ENCODE peak calls at places on chromosomes 12 and 14, in ten cellular contexts. One of them, this sample, is unnamed. For H3K27me3 and H3K36me3, the result is how much of the 10 kb centered on the place peaks cover.

GRCh38 chr14:26190644-26191043 is 407.2 kb downstream of the NOVA1 start:
- DNase-seq in neuronal stem cell: no peak
- DNase-seq in psoas muscle: no peak
- DNase-seq in mammary epithelial cell: no peak
- DNase-seq in CD8-positive, alpha-beta T cell: no peak
- DNase-seq in SK-N-SH: no peak
- DNase-seq in right lobe of liver: no peak
- DNase-seq in heart right ventricle: no peak
- DNase-seq in left ventricle myocardium inferior: no peak
- DNase-seq in IMR-90: no peak
- DNase-seq in this sample: no peak

GRCh38 chr12:11321980-11322379 is 11.7 kb upstream of the PRB4 start:
- DNase-seq in neuronal stem cell: no peak
- DNase-seq in psoas muscle: no peak
- DNase-seq in mammary epithelial cell: no peak
- DNase-seq in CD8-positive, alpha-beta T cell: no peak
- DNase-seq in SK-N-SH: no peak
- DNase-seq in right lobe of liver: no peak
- DNase-seq in heart right ventricle: no peak
- DNase-seq in left ventricle myocardium inferior: no peak
- DNase-seq in IMR-90: no peak
- DNase-seq in this sample: no peak

GRCh38 chr14:92586001-92586947 is 72.7 kb downstream of the RIN3 start:
- DNase-seq in neuronal stem cell: no peak
- DNase-seq in psoas muscle: no peak
- DNase-seq in mammary epithelial cell: peak
- DNase-seq in CD8-positive, alpha-beta T cell: no peak
- DNase-seq in SK-N-SH: no peak
- DNase-seq in right lobe of liver: no peak
- DNase-seq in heart right ventricle: no peak
- DNase-seq in left ventricle myocardium inferior: no peak
- DNase-seq in IMR-90: peak
- DNase-seq in this sample: no peak

GRCh38 chr12:88578821-88579518 is 1.3 kb downstream of the KITLG start:
- DNase-seq in neuronal stem cell: peak
- DNase-seq in psoas muscle: peak
- DNase-seq in mammary epithelial cell: peak
- DNase-seq in CD8-positive, alpha-beta T cell: no peak
- DNase-seq in SK-N-SH: peak
- DNase-seq in right lobe of liver: peak
- DNase-seq in heart right ventricle: no peak
- DNase-seq in left ventricle myocardium inferior: no peak
- DNase-seq in IMR-90: no peak
- DNase-seq in this sample: no peak

GRCh38 chr12:53182836-53183235 is 2.1 kb upstream of the CSAD start:
- DNase-seq in neuronal stem cell: no peak
- DNase-seq in psoas muscle: no peak
- DNase-seq in mammary epithelial cell: no peak
- DNase-seq in CD8-positive, alpha-beta T cell: no peak
- DNase-seq in SK-N-SH: no peak
- DNase-seq in right lobe of liver: no peak
- DNase-seq in heart right ventricle: no peak
- DNase-seq in left ventricle myocardium inferior: no peak
- DNase-seq in IMR-90: no peak
- DNase-seq in this sample: no peak

GRCh38 chr14:91058017-91058675 is 2.3 kb downstream of the RPS6KA5 start:
- DNase-seq in neuronal stem cell: no peak
- DNase-seq in psoas muscle: no peak
- DNase-seq in mammary epithelial cell: no peak
- DNase-seq in CD8-positive, alpha-beta T cell: no peak
- DNase-seq in SK-N-SH: no peak
- DNase-seq in right lobe of liver: no peak
- DNase-seq in heart right ventricle: no peak
- DNase-seq in left ventricle myocardium inferior: no peak
- DNase-seq in IMR-90: no peak
- DNase-seq in this sample: no peak

GRCh38 chr14:104985675-104986486 is at the start of gene CLBA1:
- DNase-seq in neuronal stem cell: peak
- DNase-seq in psoas muscle: peak
- DNase-seq in mammary epithelial cell: peak
- DNase-seq in CD8-positive, alpha-beta T cell: peak
- DNase-seq in SK-N-SH: peak
- DNase-seq in right lobe of liver: peak
- DNase-seq in heart right ventricle: peak
- DNase-seq in left ventricle myocardium inferior: peak
- DNase-seq in IMR-90: peak
- DNase-seq in this sample: peak

GRCh38 chr12:6367065-6367968 is 8.0 kb downstream of the SCNN1A start:
- DNase-seq in neuronal stem cell: no peak
- DNase-seq in psoas muscle: no peak
- DNase-seq in mammary epithelial cell: no peak
- DNase-seq in CD8-positive, alpha-beta T cell: peak
- DNase-seq in SK-N-SH: peak
- DNase-seq in right lobe of liver: no peak
- DNase-seq in heart right ventricle: no peak
- DNase-seq in left ventricle myocardium inferior: no peak
- DNase-seq in IMR-90: peak
- DNase-seq in this sample: no peak

GRCh38 chr12:3998968-3999792 is 126.0 kb upstream of the PARP11 start:
- DNase-seq in neuronal stem cell: no peak
- DNase-seq in psoas muscle: no peak
- DNase-seq in mammary epithelial cell: peak
- DNase-seq in CD8-positive, alpha-beta T cell: no peak
- DNase-seq in SK-N-SH: no peak
- DNase-seq in right lobe of liver: no peak
- DNase-seq in heart right ventricle: no peak
- DNase-seq in left ventricle myocardium inferior: no peak
- DNase-seq in IMR-90: no peak
- DNase-seq in this sample: no peak

GRCh38 chr12:14773685-14774073 is 29.6 kb downstream of the WBP11 start:
- DNase-seq in neuronal stem cell: no peak
- DNase-seq in psoas muscle: no peak
- DNase-seq in mammary epithelial cell: no peak
- DNase-seq in CD8-positive, alpha-beta T cell: peak
- DNase-seq in SK-N-SH: peak
- DNase-seq in right lobe of liver: peak
- DNase-seq in heart right ventricle: no peak
- DNase-seq in left ventricle myocardium inferior: no peak
- DNase-seq in IMR-90: no peak
- DNase-seq in this sample: no peak

GRCh38 chr12:69550951-69551350 is 34.3 kb upstream of the CCT2 start:
- DNase-seq in neuronal stem cell: no peak
- DNase-seq in psoas muscle: no peak
- DNase-seq in mammary epithelial cell: no peak
- DNase-seq in CD8-positive, alpha-beta T cell: no peak
- DNase-seq in SK-N-SH: no peak
- DNase-seq in right lobe of liver: no peak
- DNase-seq in heart right ventricle: no peak
- DNase-seq in left ventricle myocardium inferior: no peak
- DNase-seq in IMR-90: no peak
- DNase-seq in this sample: no peak

GRCh38 chr12:104280703-104281458 is 22.7 kb upstream of the EID3 start:
- DNase-seq in neuronal stem cell: no peak
- DNase-seq in psoas muscle: no peak
- DNase-seq in mammary epithelial cell: peak
- DNase-seq in CD8-positive, alpha-beta T cell: no peak
- DNase-seq in SK-N-SH: no peak
- DNase-seq in right lobe of liver: no peak
- DNase-seq in heart right ventricle: no peak
- DNase-seq in left ventricle myocardium inferior: no peak
- DNase-seq in IMR-90: peak
- DNase-seq in this sample: no peak

GRCh38 chr12:121718653-121719239 is 6.2 kb downstream of the TMEM120B start:
- DNase-seq in neuronal stem cell: no peak
- DNase-seq in psoas muscle: peak
- DNase-seq in mammary epithelial cell: no peak
- DNase-seq in CD8-positive, alpha-beta T cell: no peak
- DNase-seq in SK-N-SH: no peak
- DNase-seq in right lobe of liver: no peak
- DNase-seq in heart right ventricle: no peak
- DNase-seq in left ventricle myocardium inferior: no peak
- DNase-seq in IMR-90: no peak
- DNase-seq in this sample: peak

GRCh38 chr12:69984216-69984615 is 159.2 kb downstream of the MYRFL start:
- DNase-seq in neuronal stem cell: no peak
- DNase-seq in psoas muscle: no peak
- DNase-seq in mammary epithelial cell: no peak
- DNase-seq in CD8-positive, alpha-beta T cell: no peak
- DNase-seq in SK-N-SH: no peak
- DNase-seq in right lobe of liver: no peak
- DNase-seq in heart right ventricle: no peak
- DNase-seq in left ventricle myocardium inferior: no peak
- DNase-seq in IMR-90: no peak
- DNase-seq in this sample: no peak

GRCh38 chr12:98490491-98491453 is 24.6 kb upstream of the TMPO start:
- DNase-seq in neuronal stem cell: peak
- DNase-seq in psoas muscle: peak
- DNase-seq in mammary epithelial cell: peak
- DNase-seq in CD8-positive, alpha-beta T cell: peak
- DNase-seq in SK-N-SH: peak
- DNase-seq in right lobe of liver: peak
- DNase-seq in heart right ventricle: peak
- DNase-seq in left ventricle myocardium inferior: peak
- DNase-seq in IMR-90: peak
- DNase-seq in this sample: peak

GRCh38 chr12:90574676-90575075 is 380.3 kb downstream of the CCER1 start:
- DNase-seq in neuronal stem cell: no peak
- DNase-seq in psoas muscle: no peak
- DNase-seq in mammary epithelial cell: peak
- DNase-seq in CD8-positive, alpha-beta T cell: no peak
- DNase-seq in SK-N-SH: no peak
- DNase-seq in right lobe of liver: no peak
- DNase-seq in heart right ventricle: no peak
- DNase-seq in left ventricle myocardium inferior: no peak
- DNase-seq in IMR-90: no peak
- DNase-seq in this sample: no peak

GRCh38 chr12:124201248-124201647 is 93.6 kb upstream of the RFLNA start:
- DNase-seq in neuronal stem cell: no peak
- DNase-seq in psoas muscle: no peak
- DNase-seq in mammary epithelial cell: no peak
- DNase-seq in CD8-positive, alpha-beta T cell: no peak
- DNase-seq in SK-N-SH: no peak
- DNase-seq in right lobe of liver: no peak
- DNase-seq in heart right ventricle: no peak
- DNase-seq in left ventricle myocardium inferior: no peak
- DNase-seq in IMR-90: no peak
- DNase-seq in this sample: no peak
- H3K27me3 ChIP-seq in neuronal stem cell: under half
- H3K27me3 ChIP-seq in psoas muscle: under half
- H3K27me3 ChIP-seq in mammary epithelial cell: under half
- H3K27me3 ChIP-seq in CD8-positive, alpha-beta T cell: under half
- H3K27me3 ChIP-seq in SK-N-SH: under half
- H3K27me3 ChIP-seq in right lobe of liver: under half
- H3K27me3 ChIP-seq in heart right ventricle: under half
- H3K27me3 ChIP-seq in left ventricle myocardium inferior: under half
- H3K27me3 ChIP-seq in IMR-90: under half
- H3K27me3 ChIP-seq in this sample: under half

DNA sequence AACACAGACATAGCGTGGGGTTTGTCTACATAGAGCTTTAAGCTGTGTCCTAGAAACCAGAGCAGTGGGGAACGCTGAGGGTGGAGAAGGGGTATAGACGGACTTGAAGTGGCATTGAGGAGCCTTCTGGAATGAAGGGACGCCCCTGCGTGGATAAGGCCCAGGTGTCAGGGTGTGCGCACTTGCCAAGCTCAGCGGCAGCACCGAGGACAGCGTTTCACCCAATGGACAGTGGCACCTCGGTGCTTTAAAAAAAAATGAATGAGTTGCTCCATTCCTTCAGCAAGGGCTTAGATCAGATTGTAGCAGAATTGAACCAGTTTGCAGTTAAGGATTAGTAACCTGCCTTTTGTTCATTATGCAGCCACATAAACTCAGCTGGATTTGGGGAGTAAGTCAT is 33.6 kb upstream of the MMP17 start:
- DNase-seq in neuronal stem cell: no peak
- DNase-seq in psoas muscle: no peak
- DNase-seq in mammary epithelial cell: no peak
- DNase-seq in CD8-positive, alpha-beta T cell: no peak
- DNase-seq in SK-N-SH: no peak
- DNase-seq in right lobe of liver: no peak
- DNase-seq in heart right ventricle: no peak
- DNase-seq in left ventricle myocardium inferior: no peak
- DNase-seq in IMR-90: no peak
- DNase-seq in this sample: no peak
- H3K36me3 ChIP-seq in neuronal stem cell: under half
- H3K36me3 ChIP-seq in psoas muscle: under half
- H3K36me3 ChIP-seq in mammary epithelial cell: under half
- H3K36me3 ChIP-seq in CD8-positive, alpha-beta T cell: under half
- H3K36me3 ChIP-seq in SK-N-SH: under half
- H3K36me3 ChIP-seq in right lobe of liver: under half
- H3K36me3 ChIP-seq in heart right ventricle: under half
- H3K36me3 ChIP-seq in left ventricle myocardium inferior: half or more
- H3K36me3 ChIP-seq in IMR-90: under half
- H3K36me3 ChIP-seq in this sample: under half

DNA sequence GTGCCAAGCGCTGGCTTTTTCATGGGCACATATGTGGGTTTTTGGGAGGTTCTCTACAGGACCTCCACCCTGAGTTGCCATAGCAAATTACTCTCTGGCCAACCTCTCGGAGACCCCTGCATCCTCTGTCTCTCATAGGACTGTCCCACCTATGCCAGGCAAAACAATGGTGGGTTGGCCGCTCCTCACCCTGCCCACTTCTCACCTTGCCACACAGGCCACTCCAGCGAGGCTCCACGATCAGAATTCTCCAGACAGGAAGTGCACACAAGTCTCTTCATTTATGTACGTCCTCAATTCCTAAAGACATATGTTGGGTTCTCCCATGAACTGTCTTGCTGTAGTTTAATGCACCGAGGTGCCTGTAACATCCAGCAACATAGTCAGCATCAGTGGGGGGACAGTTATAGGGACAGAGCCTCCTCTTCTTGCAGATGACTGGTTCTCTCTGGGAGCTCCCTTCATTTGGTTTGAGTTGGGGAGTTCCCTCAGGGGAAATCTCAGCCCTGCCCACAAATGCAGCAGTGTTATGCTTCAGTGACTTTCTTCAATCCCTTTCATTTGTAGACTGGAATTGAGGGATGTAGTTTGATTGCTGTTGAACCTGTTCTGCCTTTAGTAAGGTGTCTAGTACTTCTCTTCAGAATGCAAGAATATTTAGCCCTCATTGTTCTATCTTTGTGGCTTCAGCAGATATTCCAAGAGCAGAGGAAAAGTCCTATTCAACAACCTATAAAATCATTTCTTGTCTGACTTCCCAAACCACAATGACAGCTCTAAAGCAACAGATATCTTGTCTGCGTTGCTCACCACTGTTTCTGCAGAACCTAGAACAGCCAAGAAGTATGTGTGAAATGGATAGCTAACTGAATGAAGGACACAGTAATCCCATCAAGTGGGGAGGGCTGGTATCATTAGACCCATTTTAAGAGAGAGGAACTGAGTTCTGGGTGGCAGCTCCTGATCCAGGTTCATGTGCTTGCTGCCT is 2.8 kb upstream of the LTBP2 start:
- DNase-seq in neuronal stem cell: no peak
- DNase-seq in psoas muscle: peak
- DNase-seq in mammary epithelial cell: peak
- DNase-seq in CD8-positive, alpha-beta T cell: no peak
- DNase-seq in SK-N-SH: no peak
- DNase-seq in right lobe of liver: no peak
- DNase-seq in heart right ventricle: no peak
- DNase-seq in left ventricle myocardium inferior: no peak
- DNase-seq in IMR-90: no peak
- DNase-seq in this sample: no peak
- H3K27ac ChIP-seq in neuronal stem cell: no peak
- H3K27ac ChIP-seq in psoas muscle: no peak
- H3K27ac ChIP-seq in mammary epithelial cell: no peak
- H3K27ac ChIP-seq in CD8-positive, alpha-beta T cell: no peak
- H3K27ac ChIP-seq in SK-N-SH: peak
- H3K27ac ChIP-seq in right lobe of liver: no peak
- H3K27ac ChIP-seq in heart right ventricle: no peak
- H3K27ac ChIP-seq in left ventricle myocardium inferior: no peak
- H3K27ac ChIP-seq in IMR-90: no peak
- H3K27ac ChIP-seq in this sample: no peak

GRCh38 chr14:53109688-53110041 is 43.5 kb downstream of the DDHD1 start:
- DNase-seq in neuronal stem cell: no peak
- DNase-seq in psoas muscle: no peak
- DNase-seq in mammary epithelial cell: no peak
- DNase-seq in CD8-positive, alpha-beta T cell: no peak
- DNase-seq in SK-N-SH: no peak
- DNase-seq in right lobe of liver: no peak
- DNase-seq in heart right ventricle: no peak
- DNase-seq in left ventricle myocardium inferior: no peak
- DNase-seq in IMR-90: no peak
- DNase-seq in this sample: no peak
- H3K27me3 ChIP-seq in neuronal stem cell: under half
- H3K27me3 ChIP-seq in psoas muscle: under half
- H3K27me3 ChIP-seq in mammary epithelial cell: under half
- H3K27me3 ChIP-seq in CD8-positive, alpha-beta T cell: under half
- H3K27me3 ChIP-seq in SK-N-SH: under half
- H3K27me3 ChIP-seq in right lobe of liver: under half
- H3K27me3 ChIP-seq in heart right ventricle: under half
- H3K27me3 ChIP-seq in left ventricle myocardium inferior: under half
- H3K27me3 ChIP-seq in IMR-90: under half
- H3K27me3 ChIP-seq in this sample: under half

This sample was measured in WERI-Rb-1.